ENCODE peak calls at places on chromosomes 1 and 21, in five cellular contexts. P is iPS-NIHi11; U is stimulated activated CD8-positive, alpha-beta memory T cell treated with anti-CD3 and anti-CD28 coated beads, Interleukin-7, amount 100 ng/mL, for 4 hours; R is EL; B is spleen. W is an unnamed sample.

GRCh38 chr1:88773540-88774150 is 89.6 kb downstream of the PKN2 start:
- DNase-seq in P (no peak), R (peak; percentile 74), U (no peak), B (no peak), W (no peak)

GRCh38 chr1:56820755-56821461 is 1.7 kb upstream of the FYB2 start:
- DNase-seq in R (peak; percentile 82), P (peak; percentile 83), B (peak; percentile 90), U (peak; percentile 31), W (peak; percentile 83)

GRCh38 chr1:226406401-226406881 is 1.5 kb downstream of the PARP1 start:
- DNase-seq in U (no peak), R (peak; percentile 51), P (no peak), B (no peak), W (no peak)

GRCh38 chr1:224632921-224633321 is 16.8 kb downstream of the CNIH3 start:
- DNase-seq in P (no peak), U (no peak), B (no peak), R (peak; percentile 49), W (no peak)

GRCh38 chr1:203473281-203473680 is 2.3 kb upstream of the PRELP start:
- DNase-seq in U (no peak), R (no peak), P (no peak), B (no peak), W (peak; percentile 7)

GRCh38 chr1:110370827-110371226 is 20.0 kb downstream of the SLC16A4 start:
- DNase-seq in P (no peak), B (no peak), R (peak; percentile 69), U (no peak), W (no peak)

GRCh38 chr1:94025383-94026340 is 95.3 kb downstream of the ABCA4 start:
- DNase-seq in B (no peak), P (peak; percentile 69), R (peak; percentile 78), U (no peak), W (no peak)

GRCh38 chr1:89566761-89567174 is 42.1 kb downstream of the LRRC8B start:
- DNase-seq in B (peak; percentile 73), U (no peak), R (no peak), P (peak; percentile 26), W (peak; percentile 82)

GRCh38 chr1:58442114-58442513 is 104.4 kb downstream of the OMA1 start:
- DNase-seq in R (no peak), B (no peak), P (no peak), U (no peak), W (no peak)

GRCh38 chr1:27979151-27979858 is 19.5 kb downstream of the XKR8 start:
- DNase-seq in B (no peak), U (no peak), P (peak; percentile 29), R (peak; percentile 62), W (no peak)

GRCh38 chr1:27116697-27117096 is 38.2 kb downstream of the SLC9A1 start:
- DNase-seq in R (peak; percentile 46), P (no peak), U (no peak), B (no peak), W (no peak)

GRCh38 chr1:29650041-29650400 is 413.7 kb downstream of the PTPRU start:
- DNase-seq in R (no peak), P (no peak), U (no peak), B (no peak), W (no peak)

GRCh38 chr1:244234009-244234643 is 183.0 kb downstream of the ZBTB18 start:
- DNase-seq in B (no peak), R (no peak), U (no peak), P (peak; percentile 64), W (no peak)

GRCh38 chr1:167408355-167408754 is 110.0 kb downstream of the CD247 start:
- DNase-seq in R (no peak), B (no peak), P (no peak), U (no peak), W (no peak)

GRCh38 chr1:43954036-43954435 is 7.3 kb downstream of the IPO13 start:
- DNase-seq in R (no peak), B (no peak), U (no peak), P (no peak), W (no peak)

GRCh38 chr21:31117046-31117916 is 79.0 kb upstream of the KRTAP19-8 start:
- DNase-seq in B (no peak), R (peak; percentile 71), U (no peak), P (no peak), W (no peak)

GRCh38 chr1:15218287-15219279 is 28.4 kb upstream of the FHAD1 start:
- DNase-seq in B (no peak), R (peak; percentile 49), U (no peak), P (no peak), W (no peak)

GRCh38 chr1:159862031-159862430 is 426 bp downstream of the VSIG8 start:
- DNase-seq in U (no peak), P (no peak), B (no peak), R (no peak), W (no peak)

GRCh38 chr1:18668750-18669404 is 38.2 kb downstream of the PAX7 start:
- DNase-seq in P (no peak), B (no peak), R (no peak), U (no peak), W (no peak)

GRCh38 chr1:178821134-178821866 is 49.6 kb downstream of the ANGPTL1 start:
- DNase-seq in P (no peak), B (no peak), U (no peak), R (no peak), W (no peak)

GRCh38 chr21:32578107-32578691 is 7.1 kb downstream of the TCP10L start:
- DNase-seq in B (no peak), U (no peak), P (peak; percentile 39), R (peak; percentile 14), W (no peak)

GRCh38 chr1:93845554-93846150 is 33.4 kb downstream of the DNTTIP2 start:
- DNase-seq in B (no peak), U (peak; percentile 27), P (peak; percentile 18), R (peak; percentile 91), W (no peak)